ENCODE peak calls at places on chromosomes 5 and 9, in five cellular contexts. T is HCT116; G is lower lobe of right lung; P is CD8-positive, alpha-beta T cell; X is AG04450. L is an unnamed sample.

GRCh38 chr5:156934450-156935211 is 28.4 kb downstream of the TIMD4 start:
- DNase-seq in G (no peak), X (no peak), P (peak), T (peak), L (no peak)

GRCh38 chr9:127049044-127049443 is 73.4 kb downstream of the ANGPTL2 start:
- DNase-seq in P (no peak), X (peak), T (no peak), G (no peak), L (no peak)

GRCh38 chr5:61409568-61409967 is 77.5 kb downstream of the ZSWIM6 start:
- DNase-seq in X (peak), T (peak), G (no peak), P (no peak), L (no peak)

GRCh38 chr9:104984121-104984520 is 56.2 kb upstream of the ABCA1 start:
- DNase-seq in G (no peak), P (no peak), X (no peak), T (no peak), L (no peak)

GRCh38 chr5:159051431-159052281 is 48.1 kb downstream of the EBF1 start:
- DNase-seq in T (no peak), X (no peak), P (no peak), G (peak), L (no peak)

GRCh38 chr5:135964670-135965320 is 10.0 kb upstream of the LECT2 start:
- DNase-seq in P (no peak), G (no peak), T (no peak), X (no peak), L (no peak)

GRCh38 chr9:136939996-136940525 is 4.5 kb downstream of the FBXW5 start:
- DNase-seq in T (no peak), P (no peak), G (no peak), X (no peak), L (no peak)

GRCh38 chr5:125575561-125576504 is 829.4 kb upstream of the ZNF608 start:
- DNase-seq in X (no peak), G (no peak), P (no peak), T (no peak), L (no peak)

GRCh38 chr5:40429258-40430111 is 250.2 kb upstream of the PTGER4 start:
- DNase-seq in X (no peak), T (no peak), G (no peak), P (no peak), L (no peak)

GRCh38 chr5:169801781-169802180 is 164.7 kb downstream of the DOCK2 start:
- DNase-seq in P (no peak), G (no peak), X (no peak), T (no peak), L (no peak)

GRCh38 chr5:159353661-159354252 is 23.5 kb upstream of the IL12B start:
- DNase-seq in P (no peak), G (no peak), T (no peak), X (no peak), L (no peak)

GRCh38 chr5:170467000-170467707 is 36.7 kb upstream of the KCNIP1 start:
- DNase-seq in T (no peak), X (peak), P (no peak), G (no peak), L (no peak)

GRCh38 chr5:81428446-81428845 is 34.5 kb upstream of the ACOT12 start:
- DNase-seq in T (no peak), G (no peak), P (no peak), X (no peak), L (no peak)

GRCh38 chr5:120088831-120089230 is 375.3 kb upstream of the PRR16 start:
- DNase-seq in X (no peak), G (no peak), P (no peak), T (no peak), L (no peak)

GRCh38 chr5:72410896-72411295 is 90.7 kb downstream of the PTCD2 start:
- DNase-seq in P (no peak), T (no peak), G (no peak), X (no peak), L (no peak)

GRCh38 chr5:54288568-54289217 is 21.7 kb downstream of the ARL15 start:
- DNase-seq in P (no peak), G (no peak), T (no peak), X (no peak), L (no peak)

GRCh38 chr9:72280913-72281500 is 84.0 kb downstream of the ZFAND5 start:
- DNase-seq in X (no peak), T (peak), G (peak), P (peak), L (peak)

GRCh38 chr9:108703414-108703813 is 152.4 kb downstream of the ACTL7B start:
- DNase-seq in P (no peak), T (no peak), G (no peak), X (no peak), L (no peak)

GRCh38 chr5:173789031-173789920 is 98.9 kb upstream of the CPEB4 start:
- DNase-seq in X (peak), T (peak), G (peak), P (no peak), L (no peak)

GRCh38 chr9:75083188-75083976 is 4.6 kb downstream of the NMRK1 start:
- DNase-seq in G (peak), P (no peak), X (no peak), T (no peak), L (peak)

GRCh38 chr5:56637321-56637920 is 177.9 kb upstream of the MAP3K1 start:
- DNase-seq in G (no peak), X (no peak), P (no peak), T (no peak), L (no peak)

GRCh38 chr5:1468247-1468612 is 23.0 kb upstream of the SLC6A3 start:
- DNase-seq in P (no peak), X (no peak), G (no peak), T (no peak), L (no peak)

GRCh38 chr5:84437673-84438315 is 53.1 kb upstream of the EDIL3 start:
- DNase-seq in P (no peak), T (peak), G (no peak), X (peak), L (no peak)

DNA sequence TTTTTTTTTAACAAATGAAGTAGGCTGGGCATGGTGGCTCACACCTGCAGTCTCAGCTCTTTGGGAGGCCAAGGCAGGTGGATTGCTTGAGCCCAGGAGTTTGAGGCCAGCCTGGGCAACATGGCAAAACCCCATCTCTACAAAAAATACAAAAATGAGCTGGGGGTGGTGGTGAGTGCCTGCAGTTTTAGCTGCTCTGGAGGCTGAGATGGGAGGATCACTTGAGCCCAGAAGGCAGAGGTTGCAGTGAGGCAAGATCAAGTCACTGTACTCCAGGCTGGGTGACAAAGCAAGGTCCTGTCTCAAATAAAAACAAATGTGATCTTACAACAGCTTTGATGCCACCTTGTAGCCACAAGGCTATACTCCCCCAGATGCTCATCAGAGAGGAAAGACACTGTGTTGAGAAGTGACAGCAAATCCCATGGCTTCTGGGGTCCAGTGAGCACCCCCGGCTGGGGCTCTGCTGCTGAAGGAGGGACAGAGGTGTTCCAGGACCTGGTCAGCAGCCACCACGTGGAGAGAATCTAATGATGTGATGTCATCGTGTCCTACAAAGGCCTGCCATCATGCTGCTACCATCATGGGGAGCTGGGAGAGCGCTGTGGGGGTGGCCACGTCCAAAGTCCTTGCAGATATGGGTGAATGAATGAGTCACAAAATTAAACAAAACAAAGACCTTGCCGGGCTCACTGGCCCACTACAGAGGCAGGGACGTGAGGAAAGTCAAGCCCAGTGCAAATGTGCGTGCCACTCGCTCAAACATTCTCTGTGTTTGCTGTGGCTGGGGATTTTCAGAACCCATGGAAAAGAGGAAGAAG is 60.7 kb downstream of the PRRT1B start:
- DNase-seq in G (no peak), X (no peak), P (no peak), T (no peak), L (no peak)
- H3K27ac ChIP-seq in G (no peak), X (no peak), P (no peak), T (no peak), L (no peak)

DNA sequence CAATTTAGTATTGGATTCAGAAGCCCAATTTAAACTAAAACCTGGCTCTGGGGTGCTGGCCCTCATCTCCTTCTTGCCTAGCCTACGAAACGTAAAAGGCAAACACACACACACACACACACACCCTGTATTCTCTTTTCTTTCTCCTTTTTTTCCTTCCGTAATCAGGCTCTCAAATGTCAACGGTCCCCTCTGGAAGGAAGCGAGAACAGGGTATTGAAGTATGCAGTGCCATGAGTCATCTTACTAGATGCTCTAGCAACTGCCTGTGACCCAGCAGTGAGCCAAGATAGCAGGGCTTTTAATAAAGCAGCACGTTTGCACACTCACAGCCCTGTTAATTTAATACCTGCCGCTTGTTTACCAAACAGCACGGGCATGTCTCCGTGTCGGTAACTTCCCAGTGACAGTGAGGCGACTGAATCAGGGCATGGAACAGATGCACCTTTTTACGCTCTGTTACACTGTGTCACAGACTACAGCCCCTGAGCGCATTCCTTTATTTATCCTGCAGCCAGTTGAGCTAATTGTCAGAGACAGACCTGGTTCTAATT is 243.8 kb downstream of the BNC2 start:
- DNase-seq in X (peak), T (no peak), G (no peak), P (no peak), L (no peak)
- H3K27ac ChIP-seq in X (peak), T (no peak), G (no peak), P (no peak), L (no peak)

GRCh38 chr9:87578625-87579024 is 81.0 kb downstream of the DAPK1 start:
- DNase-seq in X (no peak), T (no peak), P (no peak), G (no peak), L (no peak)
- H3K27ac ChIP-seq in X (no peak), T (no peak), P (no peak), G (no peak), L (no peak)

DNA sequence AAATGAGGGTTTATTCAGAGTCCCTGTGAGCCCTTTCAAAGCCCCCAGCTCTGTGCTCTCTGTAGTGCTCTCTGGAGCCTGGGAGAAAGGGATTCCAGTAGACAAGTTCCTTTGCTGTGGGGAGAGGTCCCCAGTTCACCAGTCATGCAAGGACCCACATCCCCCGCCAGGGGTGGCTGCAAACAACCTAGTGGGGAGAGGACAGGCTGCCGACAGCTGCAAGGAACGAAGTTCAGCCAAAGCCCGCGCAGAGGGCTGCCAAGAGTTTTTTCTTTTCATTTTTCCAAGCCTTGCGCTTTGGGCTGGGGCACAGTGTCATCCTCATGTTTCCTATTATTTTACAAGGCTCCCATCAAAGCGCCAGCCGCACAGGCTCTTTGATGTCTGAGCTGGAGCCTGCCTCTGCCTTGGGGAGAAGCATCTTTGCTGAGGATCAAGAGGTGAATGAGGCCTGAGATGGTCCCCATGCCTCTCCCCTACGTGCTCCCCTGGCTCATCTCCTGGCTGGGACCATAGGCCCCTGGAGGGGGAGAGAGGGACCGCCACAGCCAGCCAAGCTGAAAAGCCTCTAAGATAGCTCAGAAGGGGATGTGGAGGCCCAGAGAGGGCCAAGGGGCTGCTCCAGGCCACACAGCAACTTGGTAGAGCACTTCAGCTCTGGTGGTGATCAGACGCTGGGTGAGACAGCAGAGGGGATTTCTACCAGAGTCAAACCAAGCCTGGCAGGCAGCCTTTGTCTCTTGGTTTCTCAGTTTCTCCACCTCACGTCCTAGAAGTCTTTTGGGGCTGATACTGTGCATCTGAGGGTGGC is 50.5 kb upstream of the SYNPO start:
- DNase-seq in X (no peak), G (no peak), P (no peak), T (no peak), L (peak)
- H3K27ac ChIP-seq in X (no peak), G (no peak), P (no peak), T (no peak), L (peak)

GRCh38 chr5:163497315-163497714 is 8.1 kb upstream of the MAT2B start:
- DNase-seq in G (no peak), T (no peak), P (no peak), X (no peak), L (no peak)
- H3K27ac ChIP-seq in G (no peak), T (no peak), P (no peak), X (no peak), L (no peak)

GRCh38 chr9:89427621-89428221 is 70.2 kb downstream of the SEMA4D start:
- DNase-seq in P (no peak), T (no peak), X (no peak), G (no peak), L (no peak)
- H3K27ac ChIP-seq in P (peak), T (no peak), X (no peak), G (no peak), L (no peak)

DNA sequence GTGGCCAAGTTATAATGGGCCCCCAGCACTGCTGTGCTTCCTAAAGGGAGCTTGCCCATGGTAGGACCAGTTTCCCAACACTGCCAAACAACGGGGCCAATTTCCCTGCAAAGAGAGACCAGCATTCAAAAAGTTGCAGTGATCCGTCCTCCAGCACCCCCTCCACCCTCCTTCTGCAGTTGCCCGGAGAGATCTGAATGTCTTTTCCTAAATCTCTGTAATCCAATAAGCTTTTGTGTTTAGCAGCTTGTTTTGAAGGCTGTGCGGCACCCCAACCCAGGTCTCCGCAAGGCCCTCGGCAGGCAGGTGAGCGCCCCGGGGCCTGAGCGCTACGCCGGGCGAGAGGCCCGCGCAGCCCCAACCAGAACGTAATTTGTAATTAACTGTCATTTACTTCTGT is 366.8 kb upstream of the IRX2 start:
- DNase-seq in G (no peak), P (no peak), X (no peak), T (no peak), L (no peak)
- H3K27ac ChIP-seq in G (no peak), P (no peak), X (no peak), T (no peak), L (no peak)

GRCh38 chr9:70609542-70610286 is 195.3 kb upstream of the KLF9 start:
- DNase-seq in T (no peak), X (peak), P (no peak), G (no peak), L (no peak)
- H3K27ac ChIP-seq in T (no peak), X (peak), P (no peak), G (no peak), L (no peak)

DNA sequence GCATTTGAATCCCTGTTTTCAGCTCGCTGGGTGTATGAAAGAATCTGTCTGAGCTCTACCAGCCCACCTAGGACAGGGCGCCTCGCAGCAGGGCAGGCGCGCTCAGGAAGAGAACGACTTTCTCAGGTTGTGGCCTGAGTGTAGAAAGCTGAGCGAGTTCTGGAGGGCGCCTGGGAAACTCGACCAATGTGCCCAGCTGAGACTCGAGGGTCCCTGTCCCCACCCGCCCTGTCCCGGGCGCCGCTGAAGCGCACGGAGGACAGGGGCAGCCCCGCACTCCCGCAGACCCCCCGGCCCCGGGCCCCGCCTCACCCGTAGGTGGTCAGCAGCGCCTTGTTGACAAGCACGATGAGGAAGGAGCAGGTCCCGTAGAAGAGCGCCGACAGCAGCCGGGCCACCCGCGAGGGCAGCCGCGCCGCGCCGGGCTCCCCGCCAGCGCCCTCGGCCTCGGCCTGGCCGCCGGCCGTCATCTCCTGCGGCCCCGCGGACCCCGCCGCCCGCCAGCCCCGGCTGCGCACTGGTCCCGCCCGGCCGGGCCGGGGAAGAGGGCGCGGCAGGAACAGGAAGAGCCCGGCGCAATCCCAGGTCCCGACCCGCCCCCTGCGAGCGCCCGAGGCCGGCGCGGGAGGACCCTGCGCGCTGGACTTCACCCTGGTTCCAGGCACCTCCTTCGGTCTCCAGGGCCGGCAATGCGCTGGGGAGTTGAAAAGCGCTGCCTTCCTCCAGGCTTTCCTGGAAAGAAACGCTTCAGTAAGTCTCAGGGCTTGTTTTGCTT is at the start of gene SLC35D2:
- DNase-seq in P (no peak), T (no peak), X (no peak), G (peak), L (peak)
- H3K27ac ChIP-seq in P (peak), T (peak), X (no peak), G (peak), L (peak)

GRCh38 chr9:135388530-135388929 is 91.1 kb upstream of the PPP1R26 start:
- DNase-seq in P (no peak), T (no peak), G (no peak), X (no peak), L (no peak)
- H3K27ac ChIP-seq in P (no peak), T (no peak), G (no peak), X (no peak), L (no peak)